ENCODE peak calls at places on chromosomes 1 and 21, in five cellular contexts. W is SK-N-DZ, B is immature natural killer cell, U is NCI-H774, V is cardiac fibroblast. P is an unnamed sample.
A peak's percentile ranks its signal among the peaks of the same experiment; 100 is the strongest.

GRCh38 chr1:218164930-218165686 is 120.0 kb upstream of the RRP15 start:
- DNase-seq in W (peak; percentile 33), B (no peak), U (peak; percentile 61), V (peak; percentile 1), P (no peak)

GRCh38 chr1:39971138-39971537 is 16.2 kb downstream of the MFSD2A start:
- DNase-seq in V (no peak), B (no peak), U (no peak), W (no peak), P (no peak)

GRCh38 chr1:221712776-221713431 is 29.0 kb downstream of the DUSP10 start:
- DNase-seq in V (no peak), W (no peak), U (no peak), B (peak; percentile 87), P (no peak)

GRCh38 chr1:214976665-214977064 is 105.9 kb upstream of the KCNK2 start:
- DNase-seq in U (no peak), V (no peak), W (no peak), B (no peak), P (no peak)

GRCh38 chr1:201933840-201934430 is 12.4 kb downstream of the LMOD1 start:
- DNase-seq in V (peak; percentile 59), U (no peak), W (no peak), B (no peak), P (peak; percentile 79)

GRCh38 chr1:151968058-151968457 is 25.6 kb downstream of the S100A10 start:
- DNase-seq in B (peak; percentile 54), W (peak; percentile 22), U (no peak), V (peak; percentile 70), P (peak; percentile 58)

GRCh38 chr1:8194481-8195227 is 123.3 kb upstream of the SLC45A1 start:
- DNase-seq in V (no peak), U (no peak), B (no peak), W (no peak), P (no peak)

GRCh38 chr1:41964400-41964799 is 45.7 kb upstream of the HIVEP3 start:
- DNase-seq in W (no peak), U (no peak), V (no peak), B (no peak), P (no peak)

GRCh38 chr1:22889213-22889827 is 83.3 kb downstream of the LACTBL1 start:
- DNase-seq in V (peak; percentile 65), W (peak; percentile 20), U (no peak), B (peak; percentile 9), P (peak; percentile 38)

GRCh38 chr21:45954271-45954670 is 27.3 kb upstream of the COL6A1 start:
- DNase-seq in U (no peak), B (no peak), V (peak; percentile 76), W (no peak), P (peak; percentile 66)

GRCh38 chr1:102588536-102588935 is 519.8 kb downstream of the COL11A1 start:
- DNase-seq in W (no peak), V (no peak), B (no peak), U (no peak), P (no peak)

GRCh38 chr1:89464008-89464407 is 60.6 kb upstream of the LRRC8B start:
- DNase-seq in V (no peak), U (no peak), B (peak; percentile 23), W (no peak), P (peak; percentile 17)

GRCh38 chr1:1614204-1614953 is 921 bp upstream of the MIB2 start:
- DNase-seq in V (peak; percentile 93), B (no peak), U (no peak), W (no peak), P (peak; percentile 38)

GRCh38 chr1:77487631-77488030 is 194.8 kb downstream of the ZZZ3 start:
- DNase-seq in U (no peak), B (no peak), W (no peak), V (no peak), P (no peak)